ENCODE peak calls at places on chromosomes 13 and 19, in six cellular contexts. N is fibroblast of lung; U is Peyer's patch; I is left ventricle myocardium inferior; O is psoas muscle; H is CD8-positive, alpha-beta memory T cell. Q is an unnamed sample.

GRCh38 chr13:31797154-31797775 is 57.9 kb downstream of the RXFP2 start:
- DNase-seq in I (no peak), U (no peak), H (no peak), O (no peak), N (peak; percentile 58), Q (no peak)

GRCh38 chr19:35715981-35716734 is 1.6 kb upstream of the KMT2B start:
- DNase-seq in N (no peak), U (no peak), I (peak; percentile 70), H (no peak), O (peak; percentile 81), Q (peak; percentile 67)

GRCh38 chr19:30254789-30255188 is 117.4 kb upstream of the ZNF536 start:
- DNase-seq in U (no peak), H (no peak), I (no peak), O (no peak), N (no peak), Q (no peak)

GRCh38 chr13:102897371-102898138 is 51.7 kb downstream of the ERCC5 start:
- DNase-seq in N (no peak), H (no peak), O (peak; percentile 66), I (peak; percentile 75), U (no peak), Q (peak; percentile 71)

GRCh38 chr13:65540064-65540635 is 1690.0 kb downstream of the PCDH9 start:
- DNase-seq in U (no peak), O (no peak), N (no peak), H (no peak), I (no peak), Q (no peak)

GRCh38 chr13:21913010-21913409 is 242.1 kb downstream of the FGF9 start:
- DNase-seq in I (no peak), N (no peak), H (no peak), U (no peak), O (no peak), Q (no peak)

GRCh38 chr13:100495455-100495854 is 93.1 kb downstream of the GGACT start:
- DNase-seq in O (no peak), U (no peak), H (no peak), I (no peak), N (no peak), Q (no peak)

GRCh38 chr13:110360598-110360997 is 53.5 kb downstream of the COL4A2 start:
- DNase-seq in U (no peak), I (no peak), O (no peak), N (no peak), H (no peak), Q (no peak)

GRCh38 chr13:44068169-44068568 is 188.5 kb downstream of the LACC1 start:
- DNase-seq in U (no peak), N (peak; percentile 17), I (no peak), H (no peak), O (no peak), Q (no peak)

GRCh38 chr13:35347679-35348205 is 128.7 kb downstream of the MAB21L1 start:
- DNase-seq in U (no peak), O (no peak), I (no peak), H (no peak), N (no peak), Q (no peak)

GRCh38 chr13:24214528-24214927 is 54.0 kb downstream of the SPATA13 start:
- DNase-seq in U (no peak), H (no peak), O (no peak), N (no peak), I (no peak), Q (no peak)

GRCh38 chr13:19860884-19861655 is 2.4 kb downstream of the ZMYM5 start:
- DNase-seq in I (no peak), U (no peak), N (peak; percentile 55), O (no peak), H (no peak), Q (no peak)

GRCh38 chr13:25018729-25019115 is 77.2 kb upstream of the PABPC3 start:
- DNase-seq in I (no peak), H (no peak), U (no peak), N (no peak), O (no peak), Q (no peak)

GRCh38 chr13:113588394-113589111 is 4.0 kb downstream of the TFDP1 start:
- DNase-seq in N (no peak), O (no peak), I (no peak), U (peak; percentile 19), H (no peak), Q (no peak)

GRCh38 chr13:22735381-22735995 is 445.3 kb upstream of the SGCG start:
- DNase-seq in O (no peak), N (no peak), I (no peak), H (no peak), U (no peak), Q (no peak)

GRCh38 chr19:51166846-51167490 is 24.9 kb downstream of the SIGLEC7 start:
- DNase-seq in I (no peak), H (peak; percentile 29), U (peak; percentile 65), O (no peak), N (no peak), Q (no peak)

GRCh38 chr13:25683056-25683455 is 311.3 kb downstream of the ATP8A2 start:
- DNase-seq in N (no peak), I (no peak), H (no peak), U (no peak), O (no peak), Q (no peak)

GRCh38 chr13:36965767-36966166 is 33.4 kb downstream of the ALG5 start:
- DNase-seq in H (no peak), U (no peak), N (peak; percentile 46), O (no peak), I (no peak), Q (no peak)

GRCh38 chr13:76882431-76882830 is 3.8 kb downstream of the KCTD12 start:
- DNase-seq in N (peak; percentile 74), I (no peak), H (no peak), O (no peak), U (peak; percentile 49), Q (no peak)

GRCh38 chr19:48053856-48054255 is 10.0 kb upstream of the CABP5 start:
- DNase-seq in H (no peak), O (no peak), I (no peak), N (no peak), U (no peak), Q (no peak)

GRCh38 chr13:20716951-20717350 is 13.5 kb downstream of the IL17D start:
- DNase-seq in O (peak; percentile 79), I (no peak), N (no peak), H (no peak), U (no peak), Q (no peak)

GRCh38 chr13:80742027-80742426 is 401.1 kb upstream of the SPRY2 start:
- DNase-seq in H (no peak), U (no peak), I (no peak), O (no peak), N (peak; percentile 34), Q (no peak)

GRCh38 chr13:29958476-29958875 is 108.1 kb upstream of the UBL3 start:
- DNase-seq in H (peak; percentile 63), N (no peak), O (no peak), U (peak; percentile 74), I (no peak), Q (no peak)

GRCh38 chr19:662207-662961 is 630 bp downstream of the RNF126 start:
- DNase-seq in U (peak; percentile 89), N (no peak), O (peak; percentile 71), H (peak; percentile 77), I (no peak), Q (no peak)

GRCh38 chr13:34076943-34077703 is 259.2 kb downstream of the RFC3 start:
- DNase-seq in N (peak; percentile 52), H (no peak), U (no peak), I (no peak), O (no peak), Q (no peak)

GRCh38 chr13:109146393-109146792 is 517.0 kb downstream of the MYO16 start:
- DNase-seq in N (no peak), H (no peak), U (no peak), O (no peak), I (no peak), Q (no peak)
- H3K27ac ChIP-seq in N (no peak overlapping the region), H (no peak overlapping the region), U (no peak overlapping the region), O (peak overlapping the region; percentile 25), I (no peak overlapping the region), Q (no peak overlapping the region)

GRCh38 chr19:5959260-5960004 is 18.5 kb downstream of the RANBP3 start:
- DNase-seq in H (no peak), O (no peak), N (no peak), I (no peak), U (no peak), Q (no peak)
- H3K27ac ChIP-seq in H (no peak overlapping the region), O (no peak overlapping the region), N (no peak overlapping the region), I (peak overlapping the region; percentile 68), U (no peak overlapping the region), Q (peak overlapping the region; percentile 74)

GRCh38 chr19:15161028-15161984 is 39.5 kb downstream of the NOTCH3 start:
- DNase-seq in U (peak; percentile 50), I (no peak), O (no peak), H (no peak), N (no peak), Q (no peak)

GRCh38 chr19:15156391-15156790 is 44.4 kb downstream of the NOTCH3 start:
- DNase-seq in H (no peak), I (no peak), N (no peak), U (no peak), O (no peak), Q (no peak)

GRCh38 chr19:15154002-15154612 is 46.7 kb downstream of the NOTCH3 start:
- DNase-seq in N (peak; percentile 52), U (peak; percentile 57), H (no peak), I (no peak), O (no peak), Q (no peak)

GRCh38 chr19:15155296-15155695 is 45.5 kb downstream of the NOTCH3 start:
- DNase-seq in H (no peak), U (no peak), I (no peak), O (no peak), N (no peak), Q (no peak)

GRCh38 chr19:15159251-15159650 is 41.5 kb downstream of the NOTCH3 start:
- DNase-seq in H (no peak), I (no peak), O (no peak), N (peak; percentile 24), U (no peak), Q (no peak)
- H3K27ac ChIP-seq in H (no peak overlapping the region), I (no peak overlapping the region), O (no peak overlapping the region), N (no peak overlapping the region), U (no peak overlapping the region), Q (no peak overlapping the region)

DNA sequence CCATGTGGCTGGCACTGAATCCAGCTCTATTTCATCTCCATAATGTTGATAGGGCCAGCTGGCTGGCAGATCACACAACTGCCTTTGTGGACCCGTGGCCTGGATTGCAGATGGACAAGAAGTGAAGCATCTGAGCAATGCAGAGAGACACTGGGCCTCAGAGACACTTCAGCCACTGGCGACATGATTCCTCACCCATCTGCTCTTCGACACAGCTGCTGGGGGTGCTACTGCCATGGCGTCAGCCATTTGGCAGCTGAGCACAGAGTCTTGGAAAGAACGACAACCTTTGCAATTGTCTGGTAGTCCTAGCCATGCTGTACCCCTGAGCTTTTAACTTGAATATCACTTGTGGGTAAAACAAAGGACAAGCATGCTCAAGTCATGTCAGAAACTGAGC is 79.4 kb upstream of the MYO16 start:
- DNase-seq in O (no peak), N (no peak), I (no peak), U (no peak), H (no peak), Q (no peak)
- H3K27ac ChIP-seq in O (no peak overlapping the region), N (no peak overlapping the region), I (no peak overlapping the region), U (no peak overlapping the region), H (no peak overlapping the region), Q (no peak overlapping the region)

Q was measured in heart right ventricle.